ENCODE peak calls at places on chromosomes 5 and 9, in five cellular contexts. One of them, this sample, is unnamed.

GRCh38 chr9:114029311-114030170 is 48.6 kb downstream of the AMBP start:
- DNase-seq in adrenal gland: peak; percentile 10
- DNase-seq in right cardiac atrium: no peak
- DNase-seq in CD8-positive, alpha-beta memory T cell: no peak
- DNase-seq in stomach: no peak
- DNase-seq in this sample: no peak

GRCh38 chr5:40240671-40241070 is 439.0 kb upstream of the PTGER4 start:
- DNase-seq in stomach: no peak
- DNase-seq in CD8-positive, alpha-beta memory T cell: no peak
- DNase-seq in adrenal gland: no peak
- DNase-seq in right cardiac atrium: no peak
- DNase-seq in this sample: no peak

GRCh38 chr5:167869125-167869524 is 422.3 kb upstream of the WWC1 start:
- DNase-seq in stomach: no peak
- DNase-seq in CD8-positive, alpha-beta memory T cell: no peak
- DNase-seq in right cardiac atrium: no peak
- DNase-seq in adrenal gland: no peak
- DNase-seq in this sample: no peak

GRCh38 chr9:28234899-28235277 is 661.6 kb upstream of the C9orf72 start:
- DNase-seq in right cardiac atrium: no peak
- DNase-seq in adrenal gland: no peak
- DNase-seq in CD8-positive, alpha-beta memory T cell: no peak
- DNase-seq in stomach: no peak
- DNase-seq in this sample: no peak

GRCh38 chr5:43152946-43153345 is 32.2 kb downstream of the ZNF131 start:
- DNase-seq in adrenal gland: no peak
- DNase-seq in CD8-positive, alpha-beta memory T cell: no peak
- DNase-seq in stomach: no peak
- DNase-seq in right cardiac atrium: no peak
- DNase-seq in this sample: no peak

GRCh38 chr9:111386386-111386785 is 56.4 kb upstream of the OR2K2 start:
- DNase-seq in CD8-positive, alpha-beta memory T cell: no peak
- DNase-seq in right cardiac atrium: no peak
- DNase-seq in adrenal gland: no peak
- DNase-seq in stomach: no peak
- DNase-seq in this sample: no peak

GRCh38 chr9:102514541-102514940 is 480.6 kb upstream of the CYLC2 start:
- DNase-seq in CD8-positive, alpha-beta memory T cell: no peak
- DNase-seq in adrenal gland: no peak
- DNase-seq in right cardiac atrium: no peak
- DNase-seq in stomach: peak; percentile 50
- DNase-seq in this sample: no peak

GRCh38 chr5:158382473-158382872 is 523.5 kb upstream of the CLINT1 start:
- DNase-seq in CD8-positive, alpha-beta memory T cell: no peak
- DNase-seq in stomach: no peak
- DNase-seq in adrenal gland: peak; percentile 71
- DNase-seq in right cardiac atrium: peak; percentile 78
- DNase-seq in this sample: no peak

GRCh38 chr5:1784197-1785050 is 15.2 kb downstream of the MRPL36 start:
- DNase-seq in right cardiac atrium: peak; percentile 4
- DNase-seq in adrenal gland: no peak
- DNase-seq in stomach: no peak
- DNase-seq in CD8-positive, alpha-beta memory T cell: no peak
- DNase-seq in this sample: no peak

GRCh38 chr9:2638871-2639673 is 17.5 kb downstream of the VLDLR start:
- DNase-seq in adrenal gland: no peak
- DNase-seq in right cardiac atrium: no peak
- DNase-seq in stomach: no peak
- DNase-seq in CD8-positive, alpha-beta memory T cell: no peak
- DNase-seq in this sample: no peak

GRCh38 chr5:92544567-92544966 is 1036.5 kb downstream of the NR2F1-AS1 start:
- DNase-seq in CD8-positive, alpha-beta memory T cell: no peak
- DNase-seq in right cardiac atrium: no peak
- DNase-seq in adrenal gland: no peak
- DNase-seq in stomach: no peak
- DNase-seq in this sample: no peak

GRCh38 chr9:137728444-137729311 is 109.9 kb downstream of the EHMT1 start:
- DNase-seq in stomach: no peak
- DNase-seq in right cardiac atrium: no peak
- DNase-seq in adrenal gland: no peak
- DNase-seq in CD8-positive, alpha-beta memory T cell: no peak
- DNase-seq in this sample: no peak

GRCh38 chr5:149445739-149446369 is 66.8 kb upstream of the IL17B start:
- DNase-seq in adrenal gland: no peak
- DNase-seq in stomach: no peak
- DNase-seq in CD8-positive, alpha-beta memory T cell: no peak
- DNase-seq in right cardiac atrium: no peak
- DNase-seq in this sample: no peak

GRCh38 chr5:149447373-149448367 is 68.6 kb upstream of the IL17B start:
- DNase-seq in stomach: no peak
- DNase-seq in adrenal gland: no peak
- DNase-seq in right cardiac atrium: no peak
- DNase-seq in CD8-positive, alpha-beta memory T cell: no peak
- DNase-seq in this sample: no peak

GRCh38 chr5:149452007-149452664 is 73.0 kb upstream of the IL17B start:
- DNase-seq in adrenal gland: no peak
- DNase-seq in right cardiac atrium: peak; percentile 87
- DNase-seq in stomach: peak; percentile 84
- DNase-seq in CD8-positive, alpha-beta memory T cell: no peak
- DNase-seq in this sample: peak; percentile 59

GRCh38 chr5:149450199-149450598 is 71.1 kb upstream of the IL17B start:
- DNase-seq in stomach: peak; percentile 74
- DNase-seq in adrenal gland: no peak
- DNase-seq in CD8-positive, alpha-beta memory T cell: no peak
- DNase-seq in right cardiac atrium: peak; percentile 88
- DNase-seq in this sample: peak; percentile 57

DNA sequence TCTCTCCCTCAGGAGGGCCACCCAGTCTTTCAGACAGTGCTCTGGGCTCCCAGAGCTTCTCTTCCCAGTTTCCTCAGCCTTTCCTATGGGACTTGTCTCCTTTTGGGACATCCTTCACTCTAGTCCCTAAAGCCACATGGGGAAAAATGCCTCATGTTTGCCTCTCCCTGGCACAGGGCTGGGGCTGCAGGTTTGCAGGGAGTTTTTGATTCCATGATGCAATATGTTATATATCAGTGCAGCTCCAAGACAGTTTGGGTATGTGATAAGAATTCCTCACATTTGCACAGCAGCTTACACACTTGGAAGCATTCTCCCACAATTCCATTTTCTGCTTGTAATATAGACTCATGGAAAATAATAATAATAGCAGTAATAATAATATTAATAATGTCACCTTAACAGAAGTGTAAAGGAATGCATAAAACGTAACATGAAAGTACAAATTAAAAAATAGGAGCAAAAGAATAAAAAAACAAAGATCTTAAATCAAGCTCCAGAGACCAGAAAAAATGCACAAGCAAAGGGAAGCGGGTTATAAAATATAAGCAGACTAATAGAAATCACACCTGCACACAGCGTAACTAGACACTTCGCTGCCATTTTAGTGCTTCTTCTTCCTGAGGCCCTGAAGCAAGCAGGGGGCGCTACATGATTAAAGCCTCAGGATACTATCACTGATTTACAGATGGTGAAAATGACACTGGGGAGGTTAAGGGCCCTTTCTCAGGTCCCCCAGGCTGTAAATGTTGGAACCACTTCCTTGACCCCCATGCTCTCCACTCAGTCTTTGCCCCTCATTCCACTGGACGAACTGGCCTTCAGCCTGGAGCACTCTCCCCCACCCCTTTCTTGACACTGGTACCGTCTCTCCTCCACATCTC is 70.0 kb upstream of the IL17B start:
- DNase-seq in adrenal gland: no peak
- DNase-seq in stomach: no peak
- DNase-seq in CD8-positive, alpha-beta memory T cell: no peak
- DNase-seq in right cardiac atrium: no peak
- DNase-seq in this sample: no peak
- H3K27ac ChIP-seq in adrenal gland: no peak overlapping the region
- H3K27ac ChIP-seq in stomach: peak overlapping the region; percentile 31
- H3K27ac ChIP-seq in CD8-positive, alpha-beta memory T cell: no peak overlapping the region
- H3K27ac ChIP-seq in right cardiac atrium: peak overlapping the region; percentile 80
- H3K27ac ChIP-seq in this sample: no peak overlapping the region

GRCh38 chr9:123281659-123282342 is 13.4 kb upstream of the STRBP start:
- DNase-seq in stomach: no peak
- DNase-seq in right cardiac atrium: no peak
- DNase-seq in adrenal gland: no peak
- DNase-seq in CD8-positive, alpha-beta memory T cell: no peak
- DNase-seq in this sample: no peak
- H3K27me3 ChIP-seq in stomach: no peaks in the 10 kb centered on the region
- H3K27me3 ChIP-seq in right cardiac atrium: no peaks in the 10 kb centered on the region
- H3K27me3 ChIP-seq in adrenal gland: no peaks in the 10 kb centered on the region
- H3K27me3 ChIP-seq in CD8-positive, alpha-beta memory T cell: no peaks in the 10 kb centered on the region
- H3K27me3 ChIP-seq in this sample: no peaks in the 10 kb centered on the region

GRCh38 chr5:131952286-131952857 is 6.9 kb upstream of the MEIKIN start:
- DNase-seq in adrenal gland: no peak
- DNase-seq in stomach: no peak
- DNase-seq in CD8-positive, alpha-beta memory T cell: no peak
- DNase-seq in right cardiac atrium: no peak
- DNase-seq in this sample: no peak

GRCh38 chr5:131953969-131954368 is 8.5 kb upstream of the MEIKIN start:
- DNase-seq in CD8-positive, alpha-beta memory T cell: no peak
- DNase-seq in adrenal gland: no peak
- DNase-seq in stomach: no peak
- DNase-seq in right cardiac atrium: no peak
- DNase-seq in this sample: no peak

GRCh38 chr5:131959906-131960305 is 14.4 kb upstream of the MEIKIN start:
- DNase-seq in stomach: no peak
- DNase-seq in right cardiac atrium: no peak
- DNase-seq in adrenal gland: no peak
- DNase-seq in CD8-positive, alpha-beta memory T cell: no peak
- DNase-seq in this sample: no peak

GRCh38 chr5:131959136-131959535 is 13.7 kb upstream of the MEIKIN start:
- DNase-seq in adrenal gland: no peak
- DNase-seq in CD8-positive, alpha-beta memory T cell: no peak
- DNase-seq in right cardiac atrium: no peak
- DNase-seq in stomach: no peak
- DNase-seq in this sample: no peak

GRCh38 chr5:131957721-131958483 is 12.4 kb upstream of the MEIKIN start:
- DNase-seq in CD8-positive, alpha-beta memory T cell: no peak
- DNase-seq in adrenal gland: no peak
- DNase-seq in stomach: no peak
- DNase-seq in right cardiac atrium: no peak
- DNase-seq in this sample: no peak
- H3K4me1 ChIP-seq in CD8-positive, alpha-beta memory T cell: no peaks in the 10 kb centered on the region
- H3K4me1 ChIP-seq in adrenal gland: peaks cover 8% of the 10 kb centered on the region
- H3K4me1 ChIP-seq in stomach: no peaks in the 10 kb centered on the region
- H3K4me1 ChIP-seq in right cardiac atrium: no peaks in the 10 kb centered on the region
- H3K4me1 ChIP-seq in this sample: no peaks in the 10 kb centered on the region

GRCh38 chr9:96486351-96487029 is 36.5 kb downstream of the HABP4 start:
- DNase-seq in right cardiac atrium: peak; percentile 55
- DNase-seq in stomach: peak; percentile 79
- DNase-seq in CD8-positive, alpha-beta memory T cell: no peak
- DNase-seq in adrenal gland: no peak
- DNase-seq in this sample: peak; percentile 90
- H3K27ac ChIP-seq in right cardiac atrium: peak overlapping the region; percentile 61
- H3K27ac ChIP-seq in stomach: peak overlapping the region; percentile 48
- H3K27ac ChIP-seq in CD8-positive, alpha-beta memory T cell: no peak overlapping the region
- H3K27ac ChIP-seq in adrenal gland: no peak overlapping the region
- H3K27ac ChIP-seq in this sample: no peak overlapping the region

This sample was measured in right lobe of liver.